ENCODE peak calls at places on chromosomes 12 and 14, in seven cellular contexts. Z, L, P, J, Y, I and X are unnamed samples. For H3K9me3, the result is how much of the 10 kb centered on the place peaks cover.

GRCh38 chr14:64726585-64726890 is 22.3 kb downstream of the PLEKHG3 start:
- DNase-seq in Z (no peak), L (peak), P (no peak), J (no peak), Y (no peak), I (no peak), X (peak)

GRCh38 chr12:3218150-3218845 is 141.1 kb downstream of the TSPAN9 start:
- DNase-seq in Z (peak), L (peak), P (peak), J (peak), Y (no peak), I (no peak), X (peak)

GRCh38 chr12:72282721-72283120 is 10.6 kb downstream of the TRHDE start:
- DNase-seq in Z (no peak), L (no peak), P (no peak), J (no peak), Y (no peak), I (peak), X (no peak)

GRCh38 chr14:54450535-54450934 is 9.4 kb upstream of the CNIH1 start:
- DNase-seq in Z (no peak), L (no peak), P (no peak), J (no peak), Y (no peak), I (no peak), X (peak)

GRCh38 chr12:9925746-9926393 is 6.3 kb downstream of the CLEC2A start:
- DNase-seq in Z (no peak), L (no peak), P (peak), J (no peak), Y (no peak), I (peak), X (no peak)

GRCh38 chr14:54981698-54982097 is 45.2 kb downstream of the WDHD1 start:
- DNase-seq in Z (no peak), L (no peak), P (peak), J (no peak), Y (no peak), I (no peak), X (no peak)

GRCh38 chr14:46063872-46064271 is 587.7 kb downstream of the RPL10L start:
- DNase-seq in Z (no peak), L (no peak), P (no peak), J (no peak), Y (no peak), I (peak), X (no peak)

GRCh38 chr14:34981743-34982420 is 910 bp upstream of the SRP54 start:
- DNase-seq in Z (peak), L (no peak), P (no peak), J (no peak), Y (no peak), I (peak), X (no peak)

GRCh38 chr12:43336962-43337555 is 214.9 kb downstream of the ADAMTS20 start:
- DNase-seq in Z (no peak), L (no peak), P (peak), J (no peak), Y (no peak), I (peak), X (no peak)

GRCh38 chr14:104973215-104974145 is 4.7 kb downstream of the AHNAK2 start:
- DNase-seq in Z (peak), L (peak), P (peak), J (peak), Y (no peak), I (peak), X (peak)

GRCh38 chr12:106358410-106359241 is 1.1 kb downstream of the POLR3B start:
- DNase-seq in Z (no peak), L (no peak), P (no peak), J (no peak), Y (no peak), I (no peak), X (no peak)

GRCh38 chr12:40727774-40728483 is 35.7 kb downstream of the CNTN1 start:
- DNase-seq in Z (no peak), L (no peak), P (no peak), J (no peak), Y (no peak), I (no peak), X (no peak)

GRCh38 chr12:94706250-94706661 is 55.9 kb upstream of the TMCC3 start:
- DNase-seq in Z (no peak), L (no peak), P (no peak), J (no peak), Y (no peak), I (no peak), X (no peak)

GRCh38 chr12:6157482-6157881 is 33.0 kb upstream of the VWF start:
- DNase-seq in Z (no peak), L (no peak), P (no peak), J (no peak), Y (no peak), I (no peak), X (no peak)

GRCh38 chr12:33439587-33440011 is at the start of gene SYT10:
- DNase-seq in Z (no peak), L (no peak), P (peak), J (peak), Y (no peak), I (peak), X (no peak)

GRCh38 chr12:128259556-128260070 is 7.4 kb upstream of the TMEM132C start:
- DNase-seq in Z (peak), L (no peak), P (peak), J (no peak), Y (no peak), I (peak), X (peak)

GRCh38 chr12:98744692-98745091 is 99.6 kb downstream of the APAF1 start:
- DNase-seq in Z (no peak), L (no peak), P (no peak), J (no peak), Y (no peak), I (no peak), X (no peak)

GRCh38 chr12:112854344-112854743 is 52.4 kb upstream of the OAS1 start:
- DNase-seq in Z (no peak), L (no peak), P (no peak), J (no peak), Y (no peak), I (no peak), X (no peak)

GRCh38 chr14:91138511-91139359 is 24.9 kb downstream of the DGLUCY start:
- DNase-seq in Z (no peak), L (no peak), P (peak), J (no peak), Y (no peak), I (peak), X (no peak)

GRCh38 chr14:77319416-77319815 is 1.3 kb downstream of the POMT2 start:
- DNase-seq in Z (no peak), L (no peak), P (no peak), J (no peak), Y (no peak), I (no peak), X (no peak)

GRCh38 chr12:5480218-5480952 is 48.5 kb downstream of the NTF3 start:
- DNase-seq in Z (no peak), L (no peak), P (no peak), J (no peak), Y (no peak), I (peak), X (no peak)

GRCh38 chr14:106564058-106564643 is 1037.8 kb downstream of the TMEM121 start:
- DNase-seq in Z (no peak), L (no peak), P (no peak), J (no peak), Y (no peak), I (peak), X (no peak)

GRCh38 chr12:101235686-101236085 is 25.6 kb upstream of the SLC5A8 start:
- DNase-seq in Z (no peak), L (no peak), P (no peak), J (no peak), Y (no peak), I (no peak), X (no peak)

GRCh38 chr14:61552196-61552595 is 143.1 kb upstream of the HIF1A start:
- DNase-seq in Z (no peak), L (no peak), P (no peak), J (no peak), Y (no peak), I (no peak), X (no peak)

GRCh38 chr12:94099191-94099983 is 49.0 kb upstream of the PLXNC1 start:
- DNase-seq in Z (no peak), L (no peak), P (peak), J (no peak), Y (no peak), I (no peak), X (peak)

GRCh38 chr14:73727181-73727580 is 13.0 kb upstream of the PNMA1 start:
- DNase-seq in Z (no peak), L (no peak), P (no peak), J (no peak), Y (no peak), I (no peak), X (no peak)
- H3K27ac ChIP-seq in Z (peak), L (peak), P (peak), J (no peak), Y (peak), I (no peak), X (peak)

GRCh38 chr12:46049665-46050064 is 59.3 kb upstream of the SCAF11 start:
- DNase-seq in Z (no peak), L (no peak), P (no peak), J (no peak), Y (no peak), I (no peak), X (no peak)
- TF ChIP-seq CTCF in Z (no peak), L (no peak), P (no peak), J (no peak), Y (no peak), I (peak), X (no peak)

GRCh38 chr14:84065811-84066210 is 1464.1 kb upstream of the FLRT2 start:
- DNase-seq in Z (no peak), L (no peak), P (no peak), J (no peak), Y (no peak), I (no peak), X (no peak)
- H3K9me3 ChIP-seq in Z (under half), L (under half), P (under half), J (under half), Y (under half), I (under half), X (under half)

GRCh38 chr14:84482256-84483071 is 1047.5 kb upstream of the FLRT2 start:
- DNase-seq in Z (no peak), L (no peak), P (peak), J (no peak), Y (no peak), I (peak), X (no peak)
- H3K27ac ChIP-seq in Z (no peak), L (no peak), P (peak), J (no peak), Y (no peak), I (peak), X (no peak)

GRCh38 chr14:33186656-33187055 is 248.0 kb downstream of the NPAS3 start:
- DNase-seq in Z (no peak), L (no peak), P (no peak), J (no peak), Y (no peak), I (no peak), X (no peak)

GRCh38 chr14:33188880-33189279 is 250.2 kb downstream of the NPAS3 start:
- DNase-seq in Z (no peak), L (no peak), P (no peak), J (no peak), Y (no peak), I (no peak), X (no peak)

DNA sequence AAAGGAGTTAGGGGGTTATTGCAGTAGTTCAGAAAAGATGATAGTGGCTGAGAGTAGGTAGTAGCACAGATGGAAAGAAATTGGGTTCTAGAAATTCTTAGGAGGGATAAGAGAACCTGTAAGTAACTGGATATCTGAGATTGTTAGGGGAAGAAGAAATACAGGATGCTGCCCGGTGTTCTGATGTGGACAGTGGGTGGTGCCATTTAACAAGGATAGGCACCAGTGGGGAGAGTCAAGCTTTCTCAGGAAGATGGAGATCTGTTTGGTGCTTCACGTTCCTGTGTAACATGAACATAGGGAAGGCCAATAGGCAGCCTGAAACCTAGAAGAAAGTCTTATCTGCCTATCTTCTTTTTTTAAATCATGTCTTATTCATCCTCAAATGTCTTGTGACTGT is 245.9 kb downstream of the NPAS3 start:
- DNase-seq in Z (no peak), L (no peak), P (peak), J (no peak), Y (no peak), I (peak), X (no peak)
- TF ChIP-seq CTCF in Z (no peak), L (no peak), P (no peak), J (no peak), Y (no peak), I (peak), X (no peak)

GRCh38 chr14:24783791-24784190 is 149.8 kb upstream of the GZMB start:
- DNase-seq in Z (no peak), L (no peak), P (no peak), J (no peak), Y (no peak), I (no peak), X (no peak)
- H3K9me3 ChIP-seq in Z (under half), L (under half), P (under half), J (under half), Y (under half), I (under half), X (under half)

GRCh38 chr14:72894623-72895378 is 900 bp upstream of the DPF3 start:
- DNase-seq in Z (no peak), L (peak), P (peak), J (no peak), Y (no peak), I (peak), X (no peak)
- H3K27ac ChIP-seq in Z (no peak), L (peak), P (peak), J (peak), Y (no peak), I (no peak), X (no peak)

GRCh38 chr12:132559652-132560420 is 50.5 kb downstream of the LRCOL1 start:
- DNase-seq in Z (no peak), L (peak), P (peak), J (no peak), Y (no peak), I (peak), X (peak)

GRCh38 chr12:132560421-132560830 is 50.0 kb downstream of the LRCOL1 start:
- DNase-seq in Z (no peak), L (no peak), P (peak), J (no peak), Y (no peak), I (peak), X (no peak)

GRCh38 chr12:132560831-132561783 is 49.3 kb downstream of the LRCOL1 start:
- DNase-seq in Z (no peak), L (peak), P (peak), J (no peak), Y (no peak), I (peak), X (no peak)

GRCh38 chr12:132562489-132563045 is 47.8 kb downstream of the LRCOL1 start:
- DNase-seq in Z (no peak), L (no peak), P (no peak), J (no peak), Y (no peak), I (no peak), X (no peak)

DNA sequence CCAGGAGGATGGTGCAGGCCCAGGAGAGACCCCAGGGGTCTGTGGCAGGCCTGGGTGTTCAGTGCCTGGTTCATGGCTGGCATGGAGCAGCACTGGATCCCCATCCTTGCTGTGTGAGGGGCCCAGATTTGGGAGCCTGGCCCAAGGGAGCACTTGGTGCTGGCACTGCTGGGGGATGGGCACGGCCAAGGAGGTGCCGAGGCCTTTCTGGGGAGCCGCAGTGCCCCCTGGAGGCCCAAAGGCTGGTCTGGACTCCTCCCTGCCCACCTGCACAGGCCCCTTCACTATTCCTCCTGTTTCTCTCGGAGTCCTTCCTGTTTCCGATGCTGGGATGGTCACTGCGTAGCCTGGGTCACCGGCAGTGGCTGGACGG is 48.6 kb downstream of the LRCOL1 start:
- DNase-seq in Z (no peak), L (no peak), P (no peak), J (no peak), Y (no peak), I (peak), X (no peak)
- TF ChIP-seq CTCF in Z (no peak), L (peak), P (peak), J (no peak), Y (peak), I (peak), X (no peak)

DNA sequence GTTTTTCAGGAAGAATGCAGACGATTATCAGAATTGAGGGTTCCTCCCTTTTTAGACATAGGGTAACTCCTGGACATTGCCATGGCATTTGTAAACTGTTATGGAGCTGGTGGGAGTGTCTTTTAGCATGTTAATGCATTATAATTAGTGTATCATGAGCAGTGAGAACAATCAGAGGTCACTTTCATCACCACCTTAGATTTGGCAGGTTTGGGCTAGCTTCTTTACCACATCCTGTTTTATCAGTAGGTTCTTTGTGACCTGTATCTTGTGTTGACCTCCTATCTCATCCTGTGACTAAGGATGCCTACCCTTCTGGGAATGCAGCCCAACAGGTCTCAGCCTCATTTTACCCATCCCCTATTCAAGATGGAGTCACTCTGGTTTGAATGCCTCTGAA is 728.6 kb downstream of the GALC start:
- DNase-seq in Z (no peak), L (no peak), P (no peak), J (no peak), Y (no peak), I (no peak), X (no peak)
- H3K9me3 ChIP-seq in Z (under half), L (under half), P (under half), J (under half), Y (under half), I (under half), X (under half)

GRCh38 chr12:48472259-48472658 is at the start of gene ANP32D:
- DNase-seq in Z (no peak), L (no peak), P (no peak), J (no peak), Y (no peak), I (no peak), X (no peak)
- H3K27ac ChIP-seq in Z (no peak), L (no peak), P (no peak), J (no peak), Y (no peak), I (no peak), X (no peak)